ENCODE peak calls at places on chromosomes 11 and 22, in eight cellular contexts. J, X, I, O, F, G, P and C are unnamed samples.
A peak's percentile ranks its signal among the peaks of the same experiment; 100 is the strongest.

GRCh38 chr11:45931739-45932138 is 9.3 kb downstream of the LARGE2 start:
- DNase-seq in X (no peak), G (no peak), O (no peak), J (no peak), P (no peak), I (no peak), F (no peak), C (peak; percentile 20)

GRCh38 chr11:123519055-123519796 is 89.2 kb downstream of the GRAMD1B start:
- DNase-seq in P (no peak), F (no peak), O (no peak), X (no peak), G (no peak), J (no peak), I (no peak), C (no peak)

GRCh38 chr11:60916669-60917206 is 2.8 kb downstream of the TMEM109 start:
- DNase-seq in X (no peak), I (no peak), G (no peak), F (no peak), J (no peak), P (no peak), O (no peak), C (no peak)

GRCh38 chr11:112961146-112961668 is at the start of gene NCAM1:
- DNase-seq in O (peak; percentile 59), I (no peak), F (peak; percentile 73), J (no peak), X (peak; percentile 12), P (peak; percentile 29), G (peak; percentile 36), C (peak; percentile 95)

GRCh38 chr11:8689726-8690255 is 7.2 kb downstream of the RPL27A start:
- DNase-seq in O (no peak), J (no peak), X (no peak), I (no peak), G (no peak), F (no peak), P (no peak), C (no peak)

GRCh38 chr11:72989727-72990126 is 152.4 kb downstream of the FCHSD2 start:
- DNase-seq in G (no peak), P (no peak), I (no peak), O (no peak), X (no peak), J (no peak), F (no peak), C (no peak)

GRCh38 chr11:789951-790350 is at the start of gene CEND1:
- DNase-seq in J (no peak), X (no peak), P (no peak), O (no peak), F (peak; percentile 45), G (no peak), I (no peak), C (peak; percentile 71)

GRCh38 chr22:44128961-44129613 is 51.6 kb upstream of the PARVG start:
- DNase-seq in G (no peak), F (no peak), X (no peak), P (no peak), I (no peak), J (no peak), O (no peak), C (no peak)

GRCh38 chr11:69300124-69301032 is 6.4 kb downstream of the MYEOV start:
- DNase-seq in I (no peak), X (no peak), P (peak; percentile 8), G (no peak), J (no peak), O (no peak), F (no peak), C (no peak)

GRCh38 chr11:122711831-122712378 is 56.4 kb downstream of the UBASH3B start:
- DNase-seq in G (no peak), F (no peak), I (no peak), X (no peak), J (no peak), O (no peak), P (no peak), C (no peak)

GRCh38 chr11:38323961-38324761 is 1726.1 kb upstream of the RAG2 start:
- DNase-seq in P (no peak), G (no peak), X (no peak), J (no peak), O (no peak), F (no peak), I (no peak), C (no peak)

GRCh38 chr11:76903325-76903724 is 42.6 kb downstream of the ACER3 start:
- DNase-seq in O (peak; percentile 27), G (no peak), P (no peak), J (no peak), F (no peak), I (no peak), X (no peak), C (no peak)

GRCh38 chr11:36492724-36493304 is 17.3 kb downstream of the TRAF6 start:
- DNase-seq in J (no peak), X (peak; percentile 35), P (no peak), F (no peak), G (no peak), I (no peak), O (peak; percentile 29), C (no peak)

GRCh38 chr22:30348395-30348794 is 8.3 kb downstream of the SF3A1 start:
- DNase-seq in J (no peak), G (no peak), P (no peak), X (no peak), F (no peak), I (no peak), O (no peak), C (no peak)

GRCh38 chr11:17263803-17264202 is 12.7 kb upstream of the NUCB2 start:
- DNase-seq in I (no peak), F (no peak), O (no peak), J (no peak), X (no peak), P (no peak), G (no peak), C (no peak)

GRCh38 chr11:66126808-66127555 is 56.9 kb downstream of the PACS1 start:
- DNase-seq in I (peak; percentile 18), G (no peak), X (peak; percentile 48), J (peak; percentile 80), P (no peak), F (peak; percentile 36), O (peak; percentile 32), C (peak; percentile 80)

GRCh38 chr11:27008811-27009535 is 15.1 kb downstream of the FIBIN start:
- DNase-seq in J (no peak), P (no peak), G (no peak), X (no peak), F (no peak), I (no peak), O (no peak), C (no peak)

GRCh38 chr11:28463826-28464225 is 355.6 kb downstream of the METTL15 start:
- DNase-seq in O (no peak), J (no peak), X (no peak), F (no peak), P (no peak), I (no peak), G (no peak), C (no peak)

GRCh38 chr11:103486609-103487008 is 377.4 kb downstream of the DYNC2H1 start:
- DNase-seq in J (no peak), F (no peak), O (no peak), X (no peak), G (no peak), P (no peak), I (no peak), C (no peak)

GRCh38 chr11:64759131-64759721 is 548 bp downstream of the PYGM start:
- DNase-seq in P (no peak), O (no peak), J (peak; percentile 33), X (no peak), I (no peak), G (no peak), F (peak; percentile 78), C (no peak)

GRCh38 chr11:94795799-94796580 is 27.8 kb downstream of the AMOTL1 start:
- DNase-seq in P (no peak), X (no peak), I (no peak), G (no peak), F (no peak), J (no peak), O (no peak), C (no peak)

DNA sequence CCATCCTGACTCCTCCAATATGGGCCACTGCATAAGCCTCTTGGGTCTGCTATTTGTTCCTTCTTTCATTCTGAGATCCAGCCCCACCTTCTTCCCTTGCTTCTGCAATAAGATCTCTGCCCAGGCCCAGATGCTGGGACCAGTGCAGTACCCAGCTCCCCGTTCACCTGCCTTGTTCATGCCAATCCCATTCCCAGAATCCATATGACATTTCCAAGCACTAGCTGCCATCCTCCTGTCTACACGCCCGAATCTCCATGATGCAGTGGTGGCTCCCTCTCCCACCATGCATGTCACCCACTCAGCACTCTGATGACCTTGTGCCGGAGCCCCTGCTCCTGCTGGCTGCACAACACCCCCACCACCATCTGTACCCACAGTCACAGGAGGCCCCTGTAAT is 11.4 kb upstream of the FAM83F start:
- DNase-seq in X (no peak), O (no peak), F (no peak), J (no peak), I (no peak), G (no peak), P (no peak), C (no peak)
- H3K27ac ChIP-seq in X (no peak overlapping the region), O (no peak overlapping the region), F (no peak overlapping the region), J (no peak overlapping the region), I (no peak overlapping the region), G (no peak overlapping the region), P (no peak overlapping the region), C (no peak overlapping the region)

DNA sequence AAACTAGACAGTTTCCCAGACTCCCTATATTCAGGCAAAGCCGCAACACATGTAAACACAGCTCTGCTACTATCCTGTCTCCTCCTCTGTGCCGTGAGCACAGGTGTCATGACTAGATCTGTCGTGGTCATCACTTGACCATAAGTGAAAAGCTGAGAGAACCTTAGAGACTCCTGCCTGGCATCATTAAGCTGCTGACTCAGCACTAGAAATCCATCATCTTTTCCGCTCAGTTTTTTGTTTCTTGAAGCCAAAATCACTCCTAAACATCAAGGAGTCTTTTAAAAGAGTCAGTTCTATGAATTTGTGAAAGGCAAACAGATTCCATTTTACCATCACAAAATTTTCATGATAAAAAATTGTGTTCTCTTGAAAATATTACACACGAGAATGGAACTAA is 102.5 kb upstream of the TP53AIP1 start:
- DNase-seq in G (no peak), F (no peak), I (no peak), J (no peak), X (no peak), P (no peak), O (no peak), C (no peak)
- H3K4me3 ChIP-seq in G (no peak overlapping the region), F (no peak overlapping the region), I (no peak overlapping the region), J (no peak overlapping the region), X (no peak overlapping the region), P (no peak overlapping the region), O (no peak overlapping the region), C (no peak overlapping the region)

DNA sequence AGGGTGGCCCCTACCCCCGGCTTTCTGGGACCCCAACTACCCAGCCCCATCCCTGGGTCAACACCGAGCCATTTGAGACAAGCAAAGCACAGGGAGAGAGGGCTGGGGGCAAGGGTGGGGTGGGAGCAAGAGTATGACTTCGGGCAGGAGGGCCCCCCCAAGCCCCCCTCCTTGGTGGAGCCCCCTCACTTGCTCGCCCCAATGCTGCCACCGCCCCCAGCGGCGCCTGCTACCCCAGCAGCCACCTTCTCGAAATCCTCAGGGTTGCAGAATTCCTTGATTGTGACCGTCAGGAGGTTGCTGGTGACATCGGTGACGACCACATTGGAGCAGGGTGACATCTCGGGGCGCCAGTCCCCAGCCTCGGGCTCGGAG is 6.0 kb downstream of the CBX6 start:
- DNase-seq in I (no peak), G (peak; percentile 12), X (no peak), J (no peak), P (no peak), O (no peak), F (no peak), C (no peak)
- H3K4me1 ChIP-seq in I (peaks cover 24% of the 10 kb centered on the region), G (peaks cover 15% of the 10 kb centered on the region), X (peaks cover 56% of the 10 kb centered on the region), J (peaks cover 35% of the 10 kb centered on the region), P (peaks cover 46% of the 10 kb centered on the region), O (peaks cover 3% of the 10 kb centered on the region), F (peaks cover 20% of the 10 kb centered on the region), C (peaks cover 20% of the 10 kb centered on the region)

GRCh38 chr22:31639640-31640039 is 22.4 kb downstream of the PISD start:
- DNase-seq in O (no peak), F (no peak), J (no peak), I (no peak), X (no peak), G (no peak), P (no peak), C (peak; percentile 21)
- H3K27ac ChIP-seq in O (no peak overlapping the region), F (no peak overlapping the region), J (no peak overlapping the region), I (no peak overlapping the region), X (peak overlapping the region; percentile 84), G (peak overlapping the region; percentile 49), P (no peak overlapping the region), C (no peak overlapping the region)